ENCODE peak calls at places on chromosomes 1 and 21, in ten cellular contexts. H is epithelial cell of esophagus, D is right lobe of liver, E is ovary, I is tibial nerve, V is astrocyte of the spinal cord, F is A673, T is fibroblast of the aortic adventitia, S is coronary artery, K is dorsolateral prefrontal cortex. P is an unnamed sample.

GRCh38 chr1:184326278-184326677 is 60.6 kb upstream of the C1orf21 start:
- DNase-seq in F (no peak), S (no peak), V (no peak), K (no peak), D (no peak), I (no peak), T (no peak), H (no peak), E (no peak), P (no peak)

GRCh38 chr1:5915587-5916571 is 76.3 kb downstream of the NPHP4 start:
- DNase-seq in E (peak), I (no peak), T (peak), F (peak), V (peak), H (peak), S (peak), D (no peak), K (no peak), P (peak)

GRCh38 chr1:67604778-67605177 is 80.2 kb upstream of the GADD45A start:
- DNase-seq in V (no peak), I (no peak), K (no peak), T (no peak), S (no peak), E (no peak), D (no peak), F (no peak), H (no peak), P (no peak)

GRCh38 chr1:3169621-3170356 is 100.8 kb downstream of the PRDM16 start:
- DNase-seq in T (no peak), H (no peak), S (no peak), K (no peak), F (no peak), E (no peak), V (no peak), I (no peak), D (no peak), P (no peak)

GRCh38 chr1:14815175-14815882 is 216.8 kb downstream of the KAZN start:
- DNase-seq in S (no peak), V (no peak), K (no peak), T (peak), F (no peak), D (no peak), H (no peak), E (no peak), I (no peak), P (no peak)

GRCh38 chr21:25079053-25079452 is 528.2 kb downstream of the MRPL39 start:
- DNase-seq in F (no peak), E (no peak), H (no peak), S (no peak), T (no peak), D (no peak), K (no peak), I (no peak), V (no peak), P (no peak)

GRCh38 chr21:28770867-28771661 is 221.6 kb downstream of the LTN1 start:
- DNase-seq in K (no peak), D (no peak), E (no peak), S (no peak), I (no peak), F (no peak), T (peak), H (no peak), V (no peak), P (peak)

GRCh38 chr1:55446351-55446750 is 231.2 kb upstream of the USP24 start:
- DNase-seq in V (no peak), D (no peak), H (peak), F (no peak), T (peak), S (no peak), K (no peak), E (no peak), I (no peak), P (peak)

GRCh38 chr1:48681476-48682305 is 95.0 kb downstream of the BEND5 start:
- DNase-seq in S (no peak), E (peak), V (peak), T (peak), H (no peak), K (no peak), I (no peak), F (no peak), D (no peak), P (peak)

GRCh38 chr1:245788269-245788668 is 633.5 kb downstream of the KIF26B start:
- DNase-seq in D (no peak), I (no peak), H (peak), E (no peak), K (no peak), F (no peak), V (peak), T (peak), S (no peak), P (peak)

GRCh38 chr1:154767315-154768240 is 102.5 kb downstream of the KCNN3 start:
- DNase-seq in S (no peak), D (no peak), K (peak), H (peak), E (no peak), I (no peak), V (peak), T (peak), F (no peak), P (peak)

GRCh38 chr1:154768456-154769125 is 101.5 kb downstream of the KCNN3 start:
- DNase-seq in E (no peak), F (no peak), T (peak), S (no peak), K (no peak), H (no peak), D (no peak), I (no peak), V (no peak), P (no peak)

GRCh38 chr1:154764181-154764580 is 105.9 kb downstream of the KCNN3 start:
- DNase-seq in F (no peak), T (no peak), K (no peak), I (no peak), E (no peak), H (no peak), D (no peak), V (no peak), S (no peak), P (no peak)

GRCh38 chr1:154764773-154765172 is 105.3 kb downstream of the KCNN3 start:
- DNase-seq in T (no peak), V (no peak), F (no peak), D (no peak), K (no peak), E (no peak), I (no peak), H (no peak), S (no peak), P (no peak)

GRCh38 chr1:154765970-154766369 is 104.1 kb downstream of the KCNN3 start:
- DNase-seq in I (no peak), D (no peak), S (no peak), K (no peak), T (no peak), V (peak), H (peak), F (peak), E (no peak), P (peak)
- TF ChIP-seq CTCF in I (no peak), D (peak), S (no peak), K (no peak), T (peak), V (peak), H (peak), F (peak), E (no peak), P (peak)

DNA sequence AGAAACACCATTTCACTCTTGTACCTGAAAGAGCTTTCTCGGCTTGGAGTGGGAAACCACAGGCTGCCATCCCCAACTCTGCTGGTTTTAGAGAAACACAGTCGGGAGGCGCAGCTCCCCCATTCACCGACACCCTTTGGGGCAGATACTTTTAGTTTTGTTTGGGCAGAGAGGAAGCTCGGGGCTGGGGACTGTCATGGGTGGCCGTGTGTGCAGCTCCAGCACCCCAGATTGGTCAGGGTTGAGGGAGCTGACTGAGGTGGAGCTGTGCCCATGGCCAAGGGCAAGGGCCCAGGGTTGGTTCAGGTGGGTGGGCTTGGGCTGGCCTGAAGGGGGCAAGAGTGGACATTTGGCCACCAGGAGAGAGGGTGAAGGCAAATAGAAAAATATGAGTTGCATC is 163.1 kb downstream of the DYRK1A start:
- DNase-seq in H (no peak), K (no peak), F (no peak), V (no peak), S (no peak), I (no peak), E (no peak), T (no peak), D (no peak), P (no peak)
- H3K4me3 ChIP-seq in H (no peak), K (no peak), F (no peak), V (no peak), S (no peak), I (no peak), E (no peak), T (no peak), D (no peak), P (no peak)

GRCh38 chr1:21472861-21473260 is 32.9 kb downstream of the NBPF3 start:
- DNase-seq in S (no peak), V (no peak), F (no peak), D (no peak), I (no peak), T (peak), K (no peak), H (no peak), E (no peak), P (no peak)

GRCh38 chr1:21468597-21468996 is 28.7 kb downstream of the NBPF3 start:
- DNase-seq in V (no peak), I (no peak), E (no peak), T (peak), D (no peak), K (no peak), F (peak), S (no peak), H (peak), P (peak)
- TF ChIP-seq CTCF in V (peak), I (no peak), E (no peak), T (peak), D (no peak), K (no peak), F (peak), S (no peak), H (peak), P (peak)

GRCh38 chr1:9689971-9690381 is 38.4 kb downstream of the PIK3CD start:
- DNase-seq in T (no peak), E (peak), K (no peak), D (peak), H (peak), F (peak), V (peak), I (peak), S (no peak), P (no peak)
- H3K4me3 ChIP-seq in T (peak), E (peak), K (peak), D (peak), H (peak), F (peak), V (peak), I (peak), S (peak), P (peak)

GRCh38 chr1:234089396-234089795 is 184.9 kb downstream of the SLC35F3 start:
- DNase-seq in D (no peak), E (no peak), T (no peak), I (no peak), V (no peak), S (no peak), H (no peak), F (no peak), K (no peak), P (no peak)

GRCh38 chr1:234093107-234093506 is 188.6 kb downstream of the SLC35F3 start:
- DNase-seq in K (no peak), E (no peak), F (no peak), T (no peak), H (no peak), V (no peak), D (no peak), I (no peak), S (no peak), P (no peak)

GRCh38 chr1:234091065-234091401 is 186.6 kb downstream of the SLC35F3 start:
- DNase-seq in H (no peak), S (no peak), E (no peak), K (no peak), V (no peak), T (no peak), F (no peak), D (no peak), I (no peak), P (no peak)

GRCh38 chr1:234093741-234094140 is 189.3 kb downstream of the SLC35F3 start:
- DNase-seq in D (no peak), K (no peak), I (peak), S (no peak), V (no peak), T (no peak), F (no peak), H (no peak), E (no peak), P (no peak)

GRCh38 chr1:234090212-234091064 is 186.0 kb downstream of the SLC35F3 start:
- DNase-seq in T (no peak), V (no peak), E (no peak), I (no peak), F (no peak), D (no peak), H (no peak), S (no peak), K (no peak), P (no peak)
- TF ChIP-seq CTCF in T (no peak), V (no peak), E (no peak), I (no peak), F (no peak), D (no peak), H (no peak), S (no peak), K (no peak), P (no peak)

GRCh38 chr1:202805886-202806511 is 2.2 kb downstream of the KDM5B start:
- DNase-seq in D (no peak), F (peak), S (no peak), E (no peak), K (no peak), T (peak), H (peak), I (no peak), V (peak), P (no peak)

GRCh38 chr1:202802034-202802433 is 6.2 kb downstream of the KDM5B start:
- DNase-seq in I (no peak), K (no peak), V (no peak), H (no peak), D (no peak), F (no peak), S (no peak), T (no peak), E (no peak), P (no peak)

GRCh38 chr1:202800742-202801141 is 7.5 kb downstream of the KDM5B start:
- DNase-seq in T (no peak), K (no peak), S (no peak), H (no peak), F (no peak), E (no peak), D (no peak), I (no peak), V (no peak), P (no peak)

GRCh38 chr1:202801169-202801568 is 7.1 kb downstream of the KDM5B start:
- DNase-seq in T (no peak), V (no peak), F (no peak), K (no peak), I (no peak), E (no peak), D (no peak), H (no peak), S (no peak), P (peak)

GRCh38 chr1:202802998-202803932 is 5.0 kb downstream of the KDM5B start:
- DNase-seq in V (peak), I (no peak), F (peak), T (peak), S (no peak), D (no peak), K (no peak), E (no peak), H (peak), P (peak)
- H3K4me3 ChIP-seq in V (no peak), I (no peak), F (no peak), T (no peak), S (no peak), D (no peak), K (no peak), E (no peak), H (no peak), P (no peak)

DNA sequence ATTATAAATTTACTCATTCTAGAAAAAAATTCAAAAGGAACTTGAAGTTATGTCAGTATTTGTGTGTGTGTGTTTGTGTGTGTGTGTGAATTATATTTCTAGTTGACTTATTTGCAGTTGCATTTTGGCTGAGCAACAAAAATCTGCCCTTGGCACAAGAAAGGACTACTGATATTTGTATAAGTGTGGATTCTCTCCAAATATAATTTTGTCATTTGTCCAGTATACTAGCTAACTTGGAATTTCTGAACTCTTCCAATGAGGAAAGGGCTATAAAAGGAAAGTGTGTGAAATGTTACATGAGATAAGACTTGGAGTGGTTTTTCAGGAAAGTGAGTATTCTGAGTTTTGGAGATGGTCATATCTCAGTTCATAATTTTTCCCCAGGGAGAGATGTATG is 1384.0 kb upstream of the B3GALT2 start:
- DNase-seq in K (no peak), H (no peak), E (no peak), D (no peak), T (no peak), I (no peak), F (no peak), V (no peak), S (no peak), P (no peak)
- TF ChIP-seq CTCF in K (no peak), H (no peak), E (no peak), D (no peak), T (no peak), I (no peak), F (no peak), V (no peak), S (no peak), P (no peak)

GRCh38 chr21:36254106-36254941 is 65.7 kb upstream of the MORC3 start:
- DNase-seq in H (no peak), K (no peak), D (no peak), E (no peak), V (no peak), F (no peak), T (no peak), S (no peak), I (no peak), P (no peak)
- H3K4me3 ChIP-seq in H (no peak), K (no peak), D (no peak), E (no peak), V (no peak), F (no peak), T (no peak), S (no peak), I (no peak), P (no peak)